ENCODE peak calls at places on chromosome 4, in five cellular contexts. One of them, this sample, is unnamed.

GRCh38 chr4:4605849-4606248 is 64.0 kb upstream of the STX18 start:
- DNase-seq in GM12878: no peak
- DNase-seq in HepG2: no peak
- DNase-seq in K562: no peak
- DNase-seq in SK-N-SH: no peak
- DNase-seq in this sample: no peak

GRCh38 chr4:27123050-27123768 is 262.6 kb downstream of the STIM2 start:
- DNase-seq in SK-N-SH: no peak
- DNase-seq in HepG2: no peak
- DNase-seq in K562: no peak
- DNase-seq in GM12878: no peak
- DNase-seq in this sample: no peak

GRCh38 chr4:47085661-47086060 is 54.3 kb downstream of the GABRB1 start:
- DNase-seq in K562: no peak
- DNase-seq in HepG2: no peak
- DNase-seq in GM12878: no peak
- DNase-seq in SK-N-SH: no peak
- DNase-seq in this sample: no peak

GRCh38 chr4:55545681-55546632 is 752 bp downstream of the CLOCK start:
- DNase-seq in K562: peak; percentile 75
- DNase-seq in HepG2: peak; percentile 60
- DNase-seq in GM12878: no peak
- DNase-seq in SK-N-SH: peak; percentile 85
- DNase-seq in this sample: peak; percentile 62

GRCh38 chr4:66688674-66689073 is 856.6 kb downstream of the CENPC start:
- DNase-seq in HepG2: no peak
- DNase-seq in SK-N-SH: peak; percentile 2
- DNase-seq in GM12878: no peak
- DNase-seq in K562: no peak
- DNase-seq in this sample: peak; percentile 9

GRCh38 chr4:130849985-130850632 is 1754.2 kb downstream of the C4orf33 start:
- DNase-seq in GM12878: no peak
- DNase-seq in HepG2: no peak
- DNase-seq in K562: no peak
- DNase-seq in SK-N-SH: peak; percentile 1
- DNase-seq in this sample: no peak

GRCh38 chr4:140372607-140373327 is 679 bp upstream of the SCOC start:
- DNase-seq in K562: peak; percentile 31
- DNase-seq in SK-N-SH: peak; percentile 34
- DNase-seq in HepG2: peak; percentile 16
- DNase-seq in GM12878: peak; percentile 28
- DNase-seq in this sample: peak; percentile 13

GRCh38 chr4:147560632-147561031 is 56.6 kb upstream of the TMEM184C start:
- DNase-seq in K562: no peak
- DNase-seq in GM12878: no peak
- DNase-seq in HepG2: no peak
- DNase-seq in SK-N-SH: no peak
- DNase-seq in this sample: peak; percentile 82

GRCh38 chr4:6351246-6352000 is 81.8 kb downstream of the WFS1 start:
- DNase-seq in HepG2: no peak
- DNase-seq in K562: no peak
- DNase-seq in SK-N-SH: no peak
- DNase-seq in GM12878: no peak
- DNase-seq in this sample: no peak

GRCh38 chr4:159390648-159391047 is 287.8 kb downstream of the RAPGEF2 start:
- DNase-seq in SK-N-SH: no peak
- DNase-seq in HepG2: peak; percentile 48
- DNase-seq in GM12878: no peak
- DNase-seq in K562: no peak
- DNase-seq in this sample: peak; percentile 98

GRCh38 chr4:185082549-185082948 is 60.5 kb upstream of the SLC25A4 start:
- DNase-seq in SK-N-SH: no peak
- DNase-seq in K562: no peak
- DNase-seq in HepG2: no peak
- DNase-seq in GM12878: no peak
- DNase-seq in this sample: no peak

GRCh38 chr4:108336076-108336475 is 167.3 kb upstream of the LEF1 start:
- DNase-seq in HepG2: no peak
- DNase-seq in K562: no peak
- DNase-seq in SK-N-SH: no peak
- DNase-seq in GM12878: no peak
- DNase-seq in this sample: no peak

GRCh38 chr4:145179201-145179860 is 1.1 kb downstream of the OTUD4 start:
- DNase-seq in SK-N-SH: peak; percentile 77
- DNase-seq in HepG2: peak; percentile 21
- DNase-seq in GM12878: peak; percentile 65
- DNase-seq in K562: peak; percentile 78
- DNase-seq in this sample: peak; percentile 49

GRCh38 chr4:56302775-56303174 is 84.5 kb downstream of the AASDH start:
- DNase-seq in GM12878: no peak
- DNase-seq in SK-N-SH: no peak
- DNase-seq in HepG2: no peak
- DNase-seq in K562: no peak
- DNase-seq in this sample: peak; percentile 3

GRCh38 chr4:172995161-172995560 is 173.4 kb upstream of the GALNT7 start:
- DNase-seq in SK-N-SH: no peak
- DNase-seq in HepG2: no peak
- DNase-seq in K562: no peak
- DNase-seq in GM12878: no peak
- DNase-seq in this sample: peak; percentile 30

GRCh38 chr4:115234405-115235093 is 121.1 kb upstream of the NDST4 start:
- DNase-seq in K562: no peak
- DNase-seq in GM12878: peak; percentile 12
- DNase-seq in HepG2: peak; percentile 5
- DNase-seq in SK-N-SH: peak; percentile 15
- DNase-seq in this sample: no peak

GRCh38 chr4:2691952-2692435 is 64.1 kb downstream of the TNIP2 start:
- DNase-seq in SK-N-SH: no peak
- DNase-seq in GM12878: peak; percentile 28
- DNase-seq in HepG2: no peak
- DNase-seq in K562: no peak
- DNase-seq in this sample: no peak

GRCh38 chr4:112311516-112311915 is 14.3 kb downstream of the ALPK1 start:
- DNase-seq in HepG2: no peak
- DNase-seq in SK-N-SH: no peak
- DNase-seq in K562: peak; percentile 11
- DNase-seq in GM12878: no peak
- DNase-seq in this sample: no peak

GRCh38 chr4:7244343-7244680 is 52.0 kb downstream of the SORCS2 start:
- DNase-seq in GM12878: no peak
- DNase-seq in HepG2: no peak
- DNase-seq in K562: no peak
- DNase-seq in SK-N-SH: no peak
- DNase-seq in this sample: no peak

GRCh38 chr4:92303621-92304027 is at the start of gene GRID2:
- DNase-seq in K562: no peak
- DNase-seq in GM12878: no peak
- DNase-seq in HepG2: no peak
- DNase-seq in SK-N-SH: peak; percentile 73
- DNase-seq in this sample: peak; percentile 2

GRCh38 chr4:12791536-12791935 is 692.6 kb downstream of the RAB28 start:
- DNase-seq in HepG2: no peak
- DNase-seq in GM12878: no peak
- DNase-seq in K562: no peak
- DNase-seq in SK-N-SH: no peak
- DNase-seq in this sample: no peak

GRCh38 chr4:118898684-118899138 is 10.1 kb downstream of the SYNPO2 start:
- DNase-seq in SK-N-SH: no peak
- DNase-seq in HepG2: no peak
- DNase-seq in K562: no peak
- DNase-seq in GM12878: no peak
- DNase-seq in this sample: no peak

GRCh38 chr4:82677327-82677726 is 115.5 kb upstream of the TMEM150C start:
- DNase-seq in SK-N-SH: no peak
- DNase-seq in HepG2: no peak
- DNase-seq in GM12878: no peak
- DNase-seq in K562: no peak
- DNase-seq in this sample: no peak

DNA sequence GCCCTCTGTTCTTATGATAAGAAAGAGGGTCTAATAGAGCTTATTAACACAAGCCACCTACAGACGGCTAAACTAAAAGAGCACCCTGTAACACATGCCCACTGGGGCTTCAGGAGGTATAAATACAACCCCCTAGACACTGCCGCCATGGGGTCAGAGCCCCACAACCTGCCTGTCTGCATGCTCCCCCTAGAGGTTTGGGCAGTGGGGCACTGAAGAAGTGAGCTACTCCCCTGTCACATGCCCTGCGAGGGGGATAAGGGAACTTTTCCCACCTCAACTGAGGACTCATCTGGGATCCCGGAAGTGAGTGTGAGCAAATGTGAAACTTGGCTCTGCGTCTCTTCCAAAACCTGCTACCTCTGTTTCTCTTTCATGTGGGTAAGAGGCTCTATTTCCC is 334.5 kb downstream of the ADAM29 start:
- DNase-seq in SK-N-SH: no peak
- DNase-seq in GM12878: no peak
- DNase-seq in HepG2: no peak
- DNase-seq in K562: no peak
- DNase-seq in this sample: no peak
- H2AFZ ChIP-seq in SK-N-SH: no peak overlapping the region
- H2AFZ ChIP-seq in GM12878: no peak overlapping the region
- H2AFZ ChIP-seq in HepG2: no peak overlapping the region
- H2AFZ ChIP-seq in K562: no peak overlapping the region
- H2AFZ ChIP-seq in this sample: no peak overlapping the region

DNA sequence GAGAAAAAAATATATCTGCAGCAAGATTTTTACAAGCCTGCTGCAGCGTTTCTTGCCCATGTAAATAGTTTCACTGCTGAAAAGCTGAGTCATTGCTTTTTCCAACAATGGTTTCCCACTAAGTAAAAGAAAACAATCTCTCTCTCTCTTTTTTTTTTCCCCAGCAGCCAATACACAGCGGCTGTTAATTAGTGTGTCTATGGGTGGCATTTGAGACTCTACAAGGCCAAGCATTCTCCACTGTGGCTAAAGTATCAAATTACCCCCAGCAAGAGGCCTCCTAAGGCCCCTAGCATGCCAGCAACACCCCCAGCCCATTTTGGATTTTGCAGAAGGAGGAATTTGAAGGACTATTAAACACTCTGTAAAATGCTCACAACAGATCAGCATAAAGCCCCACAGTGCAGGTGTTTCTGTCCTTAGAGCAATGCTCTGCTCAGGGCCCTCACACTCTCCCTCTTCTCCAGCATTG is 837.4 kb downstream of the TRIML1 start:
- DNase-seq in HepG2: no peak
- DNase-seq in GM12878: no peak
- DNase-seq in K562: no peak
- DNase-seq in SK-N-SH: no peak
- DNase-seq in this sample: peak; percentile 70
- TF ChIP-seq SMC3 in HepG2: no peak
- TF ChIP-seq SMC3 in GM12878: no peak
- TF ChIP-seq SMC3 in K562: no peak
- TF ChIP-seq SMC3 in SK-N-SH: no peak
- TF ChIP-seq SMC3 in this sample: no peak

DNA sequence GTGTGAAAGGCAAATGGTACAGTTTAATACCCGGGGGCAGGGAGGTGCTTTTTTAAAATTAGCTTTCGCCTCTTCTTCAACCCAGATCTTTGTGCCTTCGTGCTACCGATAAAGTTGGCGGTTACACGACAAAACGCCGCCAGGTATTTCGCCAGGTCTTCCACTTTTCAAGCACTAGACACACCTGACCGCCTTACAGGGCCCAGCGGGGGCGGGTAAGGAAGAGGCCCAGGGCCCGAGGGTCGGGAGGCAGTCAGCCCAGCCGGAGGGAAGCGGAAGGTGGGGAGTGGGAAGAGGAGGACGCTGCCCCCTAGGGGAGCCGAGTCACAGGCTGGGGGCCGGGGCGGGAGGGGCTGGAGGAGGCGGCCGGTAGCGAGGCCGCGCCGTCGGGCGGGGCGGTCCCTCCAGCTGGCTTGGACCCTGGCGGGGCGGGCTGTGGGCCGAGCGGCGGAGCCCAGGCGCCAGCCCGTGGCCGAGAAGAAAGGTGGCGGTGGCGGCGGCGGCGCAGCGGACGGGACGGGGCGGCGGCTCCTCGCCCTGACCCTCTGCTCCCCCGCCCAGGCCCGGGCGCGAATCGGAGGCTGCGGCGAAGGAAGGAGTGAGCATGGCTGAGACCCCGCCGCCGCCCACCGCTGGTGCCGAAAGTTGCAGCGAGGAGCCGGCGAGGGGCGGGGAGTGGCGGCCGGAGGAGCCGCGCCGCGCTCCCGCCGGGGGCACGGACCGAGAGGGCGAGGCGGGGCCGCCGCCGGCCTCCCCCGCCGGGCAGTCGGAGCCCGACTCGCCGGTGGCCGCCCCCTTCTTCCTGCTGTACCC is 16.2 kb downstream of the UTP3 start:
- DNase-seq in HepG2: peak; percentile 67
- DNase-seq in GM12878: no peak
- DNase-seq in K562: peak; percentile 86
- DNase-seq in SK-N-SH: peak; percentile 94
- DNase-seq in this sample: peak; percentile 67
- H2AFZ ChIP-seq in HepG2: peak overlapping the region; percentile 85
- H2AFZ ChIP-seq in GM12878: peak overlapping the region; percentile 82
- H2AFZ ChIP-seq in K562: peak overlapping the region; percentile 98
- H2AFZ ChIP-seq in SK-N-SH: peak overlapping the region; percentile 98
- H2AFZ ChIP-seq in this sample: peak overlapping the region; percentile 97

GRCh38 chr4:16070203-16070602 is 13.6 kb downstream of the PROM1 start:
- DNase-seq in K562: no peak
- DNase-seq in GM12878: no peak
- DNase-seq in HepG2: no peak
- DNase-seq in SK-N-SH: no peak
- DNase-seq in this sample: no peak

GRCh38 chr4:16066586-16067128 is 17.2 kb downstream of the PROM1 start:
- DNase-seq in GM12878: no peak
- DNase-seq in SK-N-SH: no peak
- DNase-seq in HepG2: no peak
- DNase-seq in K562: no peak
- DNase-seq in this sample: no peak

GRCh38 chr4:16065066-16065465 is 18.8 kb downstream of the PROM1 start:
- DNase-seq in GM12878: no peak
- DNase-seq in SK-N-SH: no peak
- DNase-seq in K562: no peak
- DNase-seq in HepG2: no peak
- DNase-seq in this sample: no peak

GRCh38 chr4:16072168-16072567 is 11.7 kb downstream of the PROM1 start:
- DNase-seq in GM12878: no peak
- DNase-seq in SK-N-SH: no peak
- DNase-seq in K562: no peak
- DNase-seq in HepG2: no peak
- DNase-seq in this sample: no peak

GRCh38 chr4:16067515-16067914 is 16.3 kb downstream of the PROM1 start:
- DNase-seq in SK-N-SH: no peak
- DNase-seq in K562: no peak
- DNase-seq in HepG2: peak; percentile 52
- DNase-seq in GM12878: no peak
- DNase-seq in this sample: no peak
- TF ChIP-seq SMC3 in SK-N-SH: no peak
- TF ChIP-seq SMC3 in K562: no peak
- TF ChIP-seq SMC3 in HepG2: no peak
- TF ChIP-seq SMC3 in GM12878: no peak
- TF ChIP-seq SMC3 in this sample: no peak

GRCh38 chr4:74661427-74662171 is 132.7 kb downstream of the BTC start:
- DNase-seq in HepG2: peak; percentile 77
- DNase-seq in SK-N-SH: no peak
- DNase-seq in K562: no peak
- DNase-seq in GM12878: no peak
- DNase-seq in this sample: peak; percentile 35
- H2AFZ ChIP-seq in HepG2: peak overlapping the region; percentile 31
- H2AFZ ChIP-seq in SK-N-SH: no peak overlapping the region
- H2AFZ ChIP-seq in K562: peak overlapping the region; percentile 38
- H2AFZ ChIP-seq in GM12878: no peak overlapping the region
- H2AFZ ChIP-seq in this sample: no peak overlapping the region

This sample was measured in IMR-90.